ENCODE peak calls at places on chromosomes 11 and 22, in four cellular contexts. One of them, this sample, is unnamed.

GRCh38 chr11:32431657-32432056 is 3.7 kb downstream of the WT1 start:
- DNase-seq in T-helper 17 cell: no peak
- DNase-seq in psoas muscle: no peak
- DNase-seq in GM03348: no peak
- DNase-seq in this sample: no peak

GRCh38 chr11:94128171-94128745 is 383 bp upstream of the PANX1 start:
- DNase-seq in psoas muscle: no peak
- DNase-seq in GM03348: peak; percentile 44
- DNase-seq in T-helper 17 cell: no peak
- DNase-seq in this sample: peak; percentile 26

GRCh38 chr11:126053340-126054286 is 9.1 kb downstream of the CDON start:
- DNase-seq in T-helper 17 cell: no peak
- DNase-seq in psoas muscle: no peak
- DNase-seq in GM03348: no peak
- DNase-seq in this sample: no peak

GRCh38 chr11:6544921-6545850 is 48.1 kb downstream of the DNHD1 start:
- DNase-seq in T-helper 17 cell: no peak
- DNase-seq in psoas muscle: no peak
- DNase-seq in GM03348: no peak
- DNase-seq in this sample: no peak

GRCh38 chr11:17699157-17700114 is 19.9 kb upstream of the MYOD1 start:
- DNase-seq in GM03348: no peak
- DNase-seq in psoas muscle: peak; percentile 85
- DNase-seq in T-helper 17 cell: no peak
- DNase-seq in this sample: no peak

GRCh38 chr11:119403021-119403420 is 20.0 kb downstream of the THY1 start:
- DNase-seq in psoas muscle: no peak
- DNase-seq in GM03348: peak; percentile 68
- DNase-seq in T-helper 17 cell: no peak
- DNase-seq in this sample: no peak

GRCh38 chr11:133934599-133935550 is 21.9 kb downstream of the IGSF9B start:
- DNase-seq in GM03348: peak; percentile 54
- DNase-seq in T-helper 17 cell: no peak
- DNase-seq in psoas muscle: no peak
- DNase-seq in this sample: no peak

GRCh38 chr11:14258177-14258935 is 100.6 kb downstream of the RRAS2 start:
- DNase-seq in GM03348: no peak
- DNase-seq in T-helper 17 cell: no peak
- DNase-seq in psoas muscle: no peak
- DNase-seq in this sample: no peak

GRCh38 chr22:44211946-44212930 is 31.5 kb downstream of the PARVG start:
- DNase-seq in GM03348: peak; percentile 61
- DNase-seq in psoas muscle: no peak
- DNase-seq in T-helper 17 cell: no peak
- DNase-seq in this sample: no peak

GRCh38 chr11:94708176-94708575 is 60.0 kb upstream of the AMOTL1 start:
- DNase-seq in T-helper 17 cell: no peak
- DNase-seq in psoas muscle: no peak
- DNase-seq in GM03348: no peak
- DNase-seq in this sample: no peak

GRCh38 chr11:130599073-130599654 is 150.7 kb downstream of the ADAMTS15 start:
- DNase-seq in T-helper 17 cell: no peak
- DNase-seq in GM03348: peak; percentile 35
- DNase-seq in psoas muscle: peak; percentile 74
- DNase-seq in this sample: no peak

GRCh38 chr22:25403752-25404471 is 160.6 kb upstream of the GRK3 start:
- DNase-seq in T-helper 17 cell: no peak
- DNase-seq in GM03348: peak; percentile 45
- DNase-seq in psoas muscle: no peak
- DNase-seq in this sample: no peak

GRCh38 chr11:68764746-68765145 is 13.4 kb upstream of the TESMIN start:
- DNase-seq in psoas muscle: no peak
- DNase-seq in T-helper 17 cell: no peak
- DNase-seq in GM03348: no peak
- DNase-seq in this sample: no peak

GRCh38 chr22:48667289-48667688 is 1160.4 kb downstream of the BRD1 start:
- DNase-seq in T-helper 17 cell: no peak
- DNase-seq in psoas muscle: no peak
- DNase-seq in GM03348: no peak
- DNase-seq in this sample: no peak

GRCh38 chr22:44870021-44870420 is 117.6 kb downstream of the ARHGAP8 start:
- DNase-seq in psoas muscle: no peak
- DNase-seq in T-helper 17 cell: no peak
- DNase-seq in GM03348: no peak
- DNase-seq in this sample: no peak

GRCh38 chr11:57586711-57587110 is 10.8 kb upstream of the SERPING1 start:
- DNase-seq in psoas muscle: no peak
- DNase-seq in T-helper 17 cell: no peak
- DNase-seq in GM03348: no peak
- DNase-seq in this sample: no peak

GRCh38 chr11:686451-687243 is 8.4 kb downstream of the DEAF1 start:
- DNase-seq in psoas muscle: no peak
- DNase-seq in T-helper 17 cell: no peak
- DNase-seq in GM03348: no peak
- DNase-seq in this sample: no peak

GRCh38 chr11:63821411-63821810 is 8.2 kb downstream of the SPINDOC start:
- DNase-seq in T-helper 17 cell: no peak
- DNase-seq in psoas muscle: no peak
- DNase-seq in GM03348: no peak
- DNase-seq in this sample: no peak

GRCh38 chr11:95072948-95073347 is 6.2 kb downstream of the SRSF8 start:
- DNase-seq in T-helper 17 cell: no peak
- DNase-seq in psoas muscle: no peak
- DNase-seq in GM03348: no peak
- DNase-seq in this sample: no peak

GRCh38 chr22:17820879-17821439 is 46.7 kb upstream of the BID start:
- DNase-seq in GM03348: no peak
- DNase-seq in T-helper 17 cell: no peak
- DNase-seq in psoas muscle: no peak
- DNase-seq in this sample: no peak

GRCh38 chr11:128467610-128468041 is 119.7 kb downstream of the ETS1 start:
- DNase-seq in psoas muscle: peak; percentile 49
- DNase-seq in T-helper 17 cell: peak; percentile 46
- DNase-seq in GM03348: peak; percentile 89
- DNase-seq in this sample: no peak

GRCh38 chr11:82365351-82365750 is 368.3 kb downstream of the FAM181B start:
- DNase-seq in T-helper 17 cell: no peak
- DNase-seq in GM03348: no peak
- DNase-seq in psoas muscle: no peak
- DNase-seq in this sample: no peak

GRCh38 chr11:67371199-67371548 is 2.2 kb downstream of the CLCF1 start:
- DNase-seq in GM03348: no peak
- DNase-seq in T-helper 17 cell: no peak
- DNase-seq in psoas muscle: no peak
- DNase-seq in this sample: no peak

GRCh38 chr22:37784829-37785495 is 22.8 kb upstream of the GCAT start:
- DNase-seq in psoas muscle: no peak
- DNase-seq in T-helper 17 cell: no peak
- DNase-seq in GM03348: no peak
- DNase-seq in this sample: no peak

GRCh38 chr11:90220391-90220790 is 2.5 kb downstream of the CHORDC1 start:
- DNase-seq in GM03348: peak; percentile 47
- DNase-seq in T-helper 17 cell: no peak
- DNase-seq in psoas muscle: no peak
- DNase-seq in this sample: no peak

GRCh38 chr11:128867277-128867676 is at the start of gene KCNJ1:
- DNase-seq in GM03348: no peak
- DNase-seq in psoas muscle: no peak
- DNase-seq in T-helper 17 cell: no peak
- DNase-seq in this sample: no peak

GRCh38 chr11:72395993-72396392 is 38.3 kb downstream of the CLPB start:
- DNase-seq in T-helper 17 cell: no peak
- DNase-seq in GM03348: no peak
- DNase-seq in psoas muscle: no peak
- DNase-seq in this sample: no peak

GRCh38 chr11:66336234-66337102 is at the start of gene RIN1:
- DNase-seq in psoas muscle: peak; percentile 69
- DNase-seq in T-helper 17 cell: no peak
- DNase-seq in GM03348: peak; percentile 94
- DNase-seq in this sample: no peak

GRCh38 chr22:49356428-49356827 is 471.2 kb downstream of the BRD1 start:
- DNase-seq in GM03348: no peak
- DNase-seq in psoas muscle: no peak
- DNase-seq in T-helper 17 cell: no peak
- DNase-seq in this sample: no peak

GRCh38 chr11:78310500-78310909 is 107.1 kb downstream of the GAB2 start:
- DNase-seq in T-helper 17 cell: no peak
- DNase-seq in GM03348: peak; percentile 72
- DNase-seq in psoas muscle: peak; percentile 49
- DNase-seq in this sample: no peak

GRCh38 chr22:46477967-46478635 is 59.3 kb downstream of the CELSR1 start:
- DNase-seq in GM03348: no peak
- DNase-seq in T-helper 17 cell: no peak
- DNase-seq in psoas muscle: no peak
- DNase-seq in this sample: no peak

GRCh38 chr11:14336507-14337503 is 22.2 kb downstream of the RRAS2 start:
- DNase-seq in T-helper 17 cell: no peak
- DNase-seq in GM03348: peak; percentile 64
- DNase-seq in psoas muscle: no peak
- DNase-seq in this sample: no peak

GRCh38 chr11:119617343-119617713 is 111.7 kb downstream of the NECTIN1 start:
- DNase-seq in psoas muscle: no peak
- DNase-seq in GM03348: peak; percentile 58
- DNase-seq in T-helper 17 cell: no peak
- DNase-seq in this sample: no peak

GRCh38 chr11:122220321-122220720 is 104.3 kb upstream of the BLID start:
- DNase-seq in T-helper 17 cell: no peak
- DNase-seq in GM03348: peak; percentile 31
- DNase-seq in psoas muscle: no peak
- DNase-seq in this sample: no peak

This sample was measured in activated B cell treated with CpG ODN at 0.5 μM for 24 hours.